ENCODE peak calls at places on chromosomes 2 and 18, in five cellular contexts. G is ascending aorta, O is neuronal stem cell, D is PC-9, F is Peyer's patch. Q is an unnamed sample. For H3K9me3 and H3K27me3, the result is how much of the 10 kb centered on the place peaks cover.

GRCh38 chr18:62963522-62963921 is 248.2 kb downstream of the PHLPP1 start:
- DNase-seq in G (no peak), O (no peak), D (no peak), F (no peak), Q (no peak)

GRCh38 chr18:35324926-35325655 is 19.1 kb downstream of the ZNF24 start:
- DNase-seq in G (no peak), O (no peak), D (no peak), F (no peak), Q (peak)

GRCh38 chr2:128727914-128728313 is 409.2 kb upstream of the HS6ST1 start:
- DNase-seq in G (no peak), O (no peak), D (peak), F (no peak), Q (no peak)

GRCh38 chr2:68806511-68807109 is 64.6 kb downstream of the BMP10 start:
- DNase-seq in G (no peak), O (no peak), D (no peak), F (no peak), Q (no peak)

GRCh38 chr18:11906926-11907874 is 917 bp downstream of the MPPE1 start:
- DNase-seq in G (no peak), O (no peak), D (no peak), F (no peak), Q (no peak)

GRCh38 chr2:158973111-158973510 is 4.7 kb downstream of the TANC1 start:
- DNase-seq in G (no peak), O (no peak), D (peak), F (no peak), Q (no peak)

GRCh38 chr2:142190805-142191204 is 60.0 kb upstream of the LRP1B start:
- DNase-seq in G (no peak), O (no peak), D (no peak), F (no peak), Q (no peak)

GRCh38 chr2:99841749-99842148 is 300.6 kb downstream of the AFF3 start:
- DNase-seq in G (no peak), O (no peak), D (no peak), F (no peak), Q (no peak)

GRCh38 chr18:8602040-8602439 is 7.2 kb upstream of the RAB12 start:
- DNase-seq in G (no peak), O (no peak), D (no peak), F (no peak), Q (no peak)

GRCh38 chr2:20576598-20577115 is 74.2 kb downstream of the HS1BP3 start:
- DNase-seq in G (no peak), O (no peak), D (no peak), F (peak), Q (no peak)

GRCh38 chr2:28055325-28055970 is 164.9 kb downstream of the BABAM2 start:
- DNase-seq in G (no peak), O (no peak), D (no peak), F (no peak), Q (no peak)

GRCh38 chr2:174436351-174436750 is 40.8 kb downstream of the SCRN3 start:
- DNase-seq in G (no peak), O (no peak), D (no peak), F (no peak), Q (no peak)

GRCh38 chr2:147214900-147215299 is 629.9 kb upstream of the ACVR2A start:
- DNase-seq in G (no peak), O (no peak), D (no peak), F (no peak), Q (no peak)

GRCh38 chr2:202237787-202238233 is 587 bp downstream of the SUMO1 start:
- DNase-seq in G (peak), O (peak), D (no peak), F (peak), Q (no peak)

GRCh38 chr18:58263055-58263732 is 219.2 kb downstream of the NEDD4L start:
- DNase-seq in G (no peak), O (no peak), D (peak), F (no peak), Q (no peak)

GRCh38 chr2:197248623-197249022 is 62.0 kb downstream of the ANKRD44 start:
- DNase-seq in G (no peak), O (no peak), D (no peak), F (peak), Q (no peak)

GRCh38 chr2:9251154-9252001 is 44.8 kb downstream of the ASAP2 start:
- DNase-seq in G (peak), O (no peak), D (peak), F (no peak), Q (no peak)

GRCh38 chr18:63322908-63323634 is 3.5 kb upstream of the BCL2 start:
- DNase-seq in G (peak), O (no peak), D (peak), F (peak), Q (no peak)

GRCh38 chr2:33022989-33023731 is 76.4 kb downstream of the LTBP1 start:
- DNase-seq in G (no peak), O (no peak), D (peak), F (no peak), Q (no peak)

GRCh38 chr2:54773838-54774237 is 50.4 kb downstream of the EML6 start:
- DNase-seq in G (no peak), O (no peak), D (no peak), F (no peak), Q (peak)

GRCh38 chr2:157229572-157229971 is 27.9 kb upstream of the GALNT5 start:
- DNase-seq in G (no peak), O (no peak), D (no peak), F (no peak), Q (no peak)

GRCh38 chr2:99425022-99425421 is 64.8 kb downstream of the REV1 start:
- DNase-seq in G (no peak), O (no peak), D (no peak), F (no peak), Q (no peak)

GRCh38 chr2:150136901-150137300 is 350.6 kb downstream of the RND3 start:
- DNase-seq in G (no peak), O (no peak), D (no peak), F (no peak), Q (no peak)

GRCh38 chr2:33784488-33784887 is 185.4 kb upstream of the FAM98A start:
- DNase-seq in G (no peak), O (no peak), D (no peak), F (no peak), Q (no peak)

GRCh38 chr18:10169064-10169562 is 255.3 kb downstream of the VAPA start:
- DNase-seq in G (no peak), O (no peak), D (peak), F (no peak), Q (no peak)

GRCh38 chr18:21391074-21391673 is 149.1 kb downstream of the GREB1L start:
- DNase-seq in G (no peak), O (no peak), D (peak), F (no peak), Q (no peak)

GRCh38 chr2:42298996-42299754 is 61.8 kb downstream of the COX7A2L start:
- DNase-seq in G (no peak), O (no peak), D (no peak), F (no peak), Q (no peak)

GRCh38 chr2:96209011-96209728 is 543 bp upstream of the STARD7 start:
- DNase-seq in G (no peak), O (no peak), D (no peak), F (no peak), Q (no peak)

GRCh38 chr2:180227461-180227860 is 220.4 kb upstream of the CWC22 start:
- DNase-seq in G (no peak), O (no peak), D (no peak), F (no peak), Q (no peak)

GRCh38 chr2:111068435-111069058 is 52.2 kb upstream of the BCL2L11 start:
- DNase-seq in G (no peak), O (no peak), D (peak), F (no peak), Q (peak)

GRCh38 chr18:23438046-23438377 is 15.1 kb upstream of the RIOK3 start:
- DNase-seq in G (no peak), O (no peak), D (no peak), F (no peak), Q (no peak)

GRCh38 chr2:64017811-64018714 is 1.2 kb downstream of the VPS54 start:
- DNase-seq in G (no peak), O (no peak), D (no peak), F (no peak), Q (no peak)

GRCh38 chr2:226403360-226403759 is 396.3 kb downstream of the IRS1 start:
- DNase-seq in G (no peak), O (no peak), D (peak), F (no peak), Q (no peak)

DNA sequence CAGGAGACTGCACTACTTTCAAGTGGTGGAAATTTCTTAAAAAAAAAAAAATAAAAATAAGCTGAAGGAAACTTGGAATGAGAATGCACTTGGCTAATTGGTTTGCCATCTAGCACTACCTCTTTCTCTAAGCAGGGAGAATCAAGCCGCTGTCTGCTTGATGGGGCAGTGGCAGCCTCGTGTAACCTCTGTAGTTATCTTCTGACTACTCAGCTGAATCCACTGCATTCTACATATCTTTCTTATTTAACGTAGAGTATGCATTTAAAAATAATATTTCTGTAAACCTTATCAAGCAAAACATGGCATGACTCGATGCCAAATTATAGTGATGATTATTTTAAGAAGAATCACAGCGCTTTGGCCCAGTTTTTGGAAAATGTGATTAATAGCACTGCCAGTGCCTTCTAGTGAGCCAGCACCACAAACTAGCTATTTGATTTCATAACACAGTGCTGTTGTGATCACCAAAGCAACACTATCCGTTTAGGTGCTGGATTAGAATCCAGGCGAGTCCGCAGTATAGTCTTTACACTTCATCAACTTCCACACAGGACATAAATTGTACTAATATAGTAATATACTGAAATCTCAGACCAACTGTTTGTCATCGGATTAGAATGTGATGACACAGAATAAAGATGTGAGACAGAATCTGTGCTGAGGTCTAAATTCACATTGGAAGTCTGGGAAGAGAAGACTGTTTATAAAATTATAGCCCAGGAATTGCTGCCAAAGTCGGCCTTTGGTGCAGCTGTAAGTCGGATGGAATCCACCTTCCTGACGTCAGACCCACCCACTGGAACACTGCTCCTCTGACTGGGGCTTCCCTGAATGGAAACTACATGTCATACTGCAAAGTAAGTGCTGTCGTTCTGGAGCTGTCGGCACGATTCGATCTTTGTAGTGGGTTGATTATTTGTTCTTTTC is 136.5 kb upstream of the ETAA1 start:
- DNase-seq in G (peak), O (no peak), D (no peak), F (peak), Q (no peak)
- H3K27ac ChIP-seq in G (peak), O (no peak), D (peak), F (peak), Q (no peak)

DNA sequence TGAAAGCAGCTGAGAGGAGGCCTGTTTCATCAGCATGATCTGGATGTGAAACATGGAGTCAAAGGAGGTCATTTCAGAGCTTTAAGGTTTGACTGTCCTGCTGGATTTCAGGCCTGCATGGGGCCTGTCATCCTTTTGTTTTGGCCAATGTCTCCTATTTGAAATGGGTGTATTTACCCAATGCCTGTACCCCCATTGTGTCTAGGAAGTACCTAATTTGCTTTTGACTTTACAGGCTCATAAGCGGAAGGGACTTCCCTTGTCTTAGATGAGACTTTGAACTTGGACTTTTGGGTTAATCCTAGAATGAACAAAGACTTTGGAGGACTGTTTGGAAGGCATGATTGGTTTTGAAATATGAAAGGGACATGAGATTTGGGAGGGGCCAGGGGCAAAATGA is 19.3 kb upstream of the CYP27C1 start:
- DNase-seq in G (no peak), O (no peak), D (peak), F (no peak), Q (no peak)
- H3K9me3 ChIP-seq in G (under half), O (under half), D (under half), F (under half), Q (under half)

GRCh38 chr2:238866656-238867277 is 18.9 kb downstream of the TWIST2 start:
- DNase-seq in G (peak), O (no peak), D (no peak), F (no peak), Q (no peak)

GRCh38 chr2:238864207-238865014 is 16.5 kb downstream of the TWIST2 start:
- DNase-seq in G (peak), O (peak), D (peak), F (peak), Q (no peak)

GRCh38 chr2:238865744-238866355 is 18.0 kb downstream of the TWIST2 start:
- DNase-seq in G (peak), O (no peak), D (no peak), F (no peak), Q (no peak)

GRCh38 chr2:238863749-238864206 is 15.9 kb downstream of the TWIST2 start:
- DNase-seq in G (no peak), O (no peak), D (no peak), F (no peak), Q (no peak)

GRCh38 chr2:238865015-238865719 is 17.3 kb downstream of the TWIST2 start:
- DNase-seq in G (peak), O (no peak), D (no peak), F (no peak), Q (no peak)
- H3K27me3 ChIP-seq in G (under half), O (under half), D (under half), F (under half), Q (under half)

GRCh38 chr2:216017365-216017764 is 4.0 kb upstream of the MREG start:
- DNase-seq in G (no peak), O (no peak), D (peak), F (peak), Q (no peak)
- H3K27ac ChIP-seq in G (no peak), O (no peak), D (no peak), F (no peak), Q (no peak)

DNA sequence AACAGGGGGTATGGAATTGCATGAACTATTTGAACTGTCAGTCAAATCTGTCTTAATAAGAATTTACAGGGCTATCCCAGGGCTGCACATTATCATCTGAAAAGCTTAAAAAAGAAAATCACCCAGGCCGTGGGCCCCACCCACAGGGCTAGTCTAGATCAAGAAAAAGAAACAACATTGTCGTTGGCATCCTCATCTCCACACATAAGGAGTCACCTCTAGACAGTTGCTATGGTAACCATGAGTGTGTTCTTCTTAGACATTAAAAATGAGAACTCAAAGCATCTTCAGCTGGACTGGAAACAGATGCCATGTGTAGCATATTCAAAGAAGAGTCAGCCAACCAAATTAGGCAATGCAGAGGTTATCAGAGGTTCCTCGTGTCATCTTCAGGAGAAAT is 72.3 kb upstream of the CPO start:
- DNase-seq in G (no peak), O (no peak), D (no peak), F (no peak), Q (no peak)
- H3K9me3 ChIP-seq in G (under half), O (under half), D (under half), F (under half), Q (under half)

GRCh38 chr18:59592624-59593023 is 104.6 kb downstream of the CCBE1 start:
- DNase-seq in G (no peak), O (no peak), D (no peak), F (no peak), Q (no peak)

GRCh38 chr18:59593291-59593717 is 103.9 kb downstream of the CCBE1 start:
- DNase-seq in G (no peak), O (no peak), D (no peak), F (no peak), Q (no peak)

GRCh38 chr18:59597049-59597448 is 100.2 kb downstream of the CCBE1 start:
- DNase-seq in G (no peak), O (no peak), D (no peak), F (no peak), Q (no peak)
- H3K27me3 ChIP-seq in G (under half), O (under half), D (half or more), F (under half), Q (under half)

GRCh38 chr2:46855805-46856204 is 59.8 kb downstream of the MCFD2 start:
- DNase-seq in G (no peak), O (no peak), D (peak), F (no peak), Q (no peak)

GRCh38 chr2:46856336-46856735 is 59.3 kb downstream of the MCFD2 start:
- DNase-seq in G (no peak), O (no peak), D (no peak), F (no peak), Q (no peak)

GRCh38 chr2:46859482-46859881 is 56.1 kb downstream of the MCFD2 start:
- DNase-seq in G (no peak), O (no peak), D (no peak), F (no peak), Q (no peak)

GRCh38 chr2:46857871-46858696 is 57.5 kb downstream of the MCFD2 start:
- DNase-seq in G (no peak), O (no peak), D (peak), F (no peak), Q (no peak)

GRCh38 chr2:46858697-46859080 is 56.9 kb downstream of the MCFD2 start:
- DNase-seq in G (no peak), O (no peak), D (peak), F (no peak), Q (no peak)
- H3K27ac ChIP-seq in G (no peak), O (no peak), D (peak), F (peak), Q (no peak)

DNA sequence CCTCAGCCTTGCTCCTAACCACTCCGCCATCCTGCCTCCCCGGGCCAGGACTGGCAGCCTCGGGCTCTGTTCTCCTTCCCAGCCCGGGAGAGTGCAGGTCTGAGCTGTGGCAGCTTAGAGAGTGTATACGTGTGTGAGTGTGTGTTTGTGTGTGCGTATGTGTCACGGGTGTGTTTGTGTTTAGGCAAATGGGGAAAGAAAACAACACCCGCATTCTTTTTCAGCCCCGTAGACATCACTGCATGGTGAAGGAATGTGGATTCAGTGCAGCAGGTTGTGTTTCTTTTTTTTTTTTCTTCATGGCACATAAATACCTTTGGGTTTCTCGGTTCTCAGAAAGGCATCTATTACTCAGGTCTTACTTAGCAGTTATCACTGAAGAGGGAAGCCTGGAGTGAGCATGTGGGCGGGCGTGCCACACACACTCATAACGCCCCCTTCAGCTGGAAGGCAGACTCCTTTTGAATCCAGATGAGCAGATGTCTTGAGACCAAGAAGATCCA is 44.2 kb downstream of the GLI2 start:
- DNase-seq in G (no peak), O (no peak), D (peak), F (no peak), Q (no peak)
- H3K9me3 ChIP-seq in G (under half), O (under half), D (under half), F (under half), Q (under half)

Q was measured in iPS DF 6.9.